ENCODE peak calls at places on chromosomes 1 and 21, in eight cellular contexts. A is body of pancreas; L is CD8-positive, alpha-beta memory T cell; U is A549; R is NT2/D1; S is amniotic stem cell; P is iris pigment epithelial cell; J is kidney. G is an unnamed sample.

GRCh38 chr1:27451346-27451745 is 38.6 kb downstream of the WASF2 start:
- DNase-seq in A (no peak), R (peak; percentile 9), U (no peak), J (no peak), L (no peak), S (no peak), P (no peak), G (no peak)

GRCh38 chr1:92298213-92298572 is 594 bp downstream of the GLMN start:
- DNase-seq in R (no peak), A (no peak), L (no peak), P (no peak), J (no peak), S (no peak), U (no peak), G (no peak)

GRCh38 chr21:15051652-15052554 is 12.9 kb downstream of the NRIP1 start:
- DNase-seq in P (peak; percentile 77), R (no peak), A (no peak), J (no peak), L (no peak), U (no peak), S (no peak), G (no peak)

GRCh38 chr1:173415490-173415889 is 61.6 kb upstream of the PRDX6 start:
- DNase-seq in J (no peak), P (no peak), A (no peak), U (no peak), L (no peak), R (no peak), S (no peak), G (no peak)

GRCh38 chr1:150352883-150353282 is 11.1 kb upstream of the RPRD2 start:
- DNase-seq in S (no peak), P (no peak), U (no peak), R (no peak), J (no peak), A (no peak), L (no peak), G (no peak)

GRCh38 chr1:226690460-226690982 is 48.6 kb downstream of the ITPKB start:
- DNase-seq in S (no peak), L (peak; percentile 26), J (no peak), U (no peak), P (peak; percentile 23), R (no peak), A (peak; percentile 28), G (no peak)

GRCh38 chr1:154878371-154879355 is 8.6 kb upstream of the KCNN3 start:
- DNase-seq in J (peak; percentile 91), P (peak; percentile 68), U (peak; percentile 73), A (peak; percentile 82), L (peak; percentile 58), S (peak; percentile 53), R (peak; percentile 84), G (peak; percentile 81)

GRCh38 chr1:11898831-11899467 is 27.3 kb downstream of the KIAA2013 start:
- DNase-seq in A (no peak), P (no peak), U (no peak), L (no peak), R (no peak), S (no peak), J (no peak), G (peak; percentile 48)

GRCh38 chr1:51044199-51044598 is 57.8 kb upstream of the C1orf185 start:
- DNase-seq in R (no peak), U (no peak), A (no peak), L (no peak), S (no peak), P (no peak), J (no peak), G (no peak)

GRCh38 chr1:24888971-24889670 is 41.0 kb downstream of the RUNX3 start:
- DNase-seq in L (no peak), U (no peak), S (no peak), J (no peak), A (no peak), R (no peak), P (peak; percentile 41), G (no peak)

GRCh38 chr1:109312246-109312645 is 5.4 kb upstream of the MYBPHL start:
- DNase-seq in J (no peak), R (no peak), L (no peak), P (no peak), A (no peak), U (no peak), S (no peak), G (no peak)

GRCh38 chr1:3610823-3611169 is 512 bp downstream of the MEGF6 start:
- DNase-seq in A (no peak), S (no peak), P (no peak), L (no peak), U (no peak), R (no peak), J (no peak), G (no peak)

GRCh38 chr1:208757846-208758245 is 513.7 kb upstream of the PLXNA2 start:
- DNase-seq in R (no peak), J (no peak), L (no peak), U (no peak), P (no peak), S (peak; percentile 1), A (no peak), G (no peak)

GRCh38 chr1:85898861-85899260 is 190.6 kb upstream of the ZNHIT6 start:
- DNase-seq in A (no peak), R (no peak), S (no peak), P (peak; percentile 59), J (no peak), U (no peak), L (no peak), G (no peak)

GRCh38 chr1:2596530-2597333 is 10.2 kb downstream of the PRXL2B start:
- DNase-seq in L (no peak), R (no peak), A (no peak), S (no peak), J (no peak), P (no peak), U (no peak), G (no peak)

GRCh38 chr1:7539772-7540175 is 231.3 kb upstream of the VAMP3 start:
- DNase-seq in P (peak; percentile 43), U (no peak), S (no peak), A (peak; percentile 56), R (peak; percentile 54), L (no peak), J (peak; percentile 63), G (peak; percentile 40)

GRCh38 chr1:169514566-169515270 is 29.0 kb upstream of the SLC19A2 start:
- DNase-seq in P (peak; percentile 47), L (no peak), R (no peak), J (no peak), A (no peak), S (no peak), U (no peak), G (no peak)

GRCh38 chr21:38955495-38955894 is 149.8 kb downstream of the ETS2 start:
- DNase-seq in A (no peak), U (no peak), P (peak; percentile 63), L (no peak), S (no peak), R (no peak), J (no peak), G (no peak)

GRCh38 chr1:213327318-213327667 is 276.3 kb downstream of the RPS6KC1 start:
- DNase-seq in L (no peak), S (peak; percentile 27), J (no peak), U (no peak), P (peak; percentile 74), R (peak; percentile 23), A (peak; percentile 67), G (no peak)

GRCh38 chr1:7356079-7356478 is 415.0 kb upstream of the VAMP3 start:
- DNase-seq in A (no peak), P (no peak), R (no peak), S (no peak), L (no peak), U (no peak), J (no peak), G (no peak)

GRCh38 chr1:15709226-15709625 is 25.1 kb downstream of the PLEKHM2 start:
- DNase-seq in J (no peak), A (no peak), R (no peak), P (no peak), L (no peak), U (no peak), S (no peak), G (no peak)

GRCh38 chr1:192489748-192490147 is 85.8 kb upstream of the RGS1 start:
- DNase-seq in R (no peak), A (peak; percentile 92), S (peak; percentile 64), L (no peak), J (peak; percentile 64), U (no peak), P (peak; percentile 98), G (no peak)

GRCh38 chr1:1307261-1307907 is 346 bp downstream of the ACAP3 start:
- DNase-seq in J (no peak), A (peak; percentile 36), S (no peak), L (no peak), U (no peak), R (no peak), P (peak; percentile 21), G (no peak)

GRCh38 chr1:8986814-8987190 is 39.4 kb downstream of the SLC2A7 start:
- DNase-seq in A (no peak), R (no peak), S (no peak), P (no peak), U (no peak), L (no peak), J (peak; percentile 58), G (no peak)

GRCh38 chr1:161082996-161083742 is 6.2 kb downstream of the NECTIN4 start:
- DNase-seq in R (no peak), S (peak; percentile 51), L (no peak), P (peak; percentile 97), A (peak; percentile 95), U (peak; percentile 69), J (peak; percentile 96), G (peak; percentile 52)

GRCh38 chr1:25658791-25659431 is 42.3 kb downstream of the MAN1C1 start:
- DNase-seq in U (no peak), L (no peak), J (no peak), A (peak; percentile 89), R (no peak), S (no peak), P (no peak), G (no peak)

GRCh38 chr1:2073382-2074230 is 23.4 kb downstream of the PRKCZ start:
- DNase-seq in R (no peak), J (peak; percentile 72), A (no peak), P (peak; percentile 72), S (peak; percentile 23), U (no peak), L (no peak), G (no peak)

GRCh38 chr1:212973899-212974298 is 23.6 kb downstream of the VASH2 start:
- DNase-seq in P (no peak), L (no peak), J (no peak), R (no peak), A (no peak), S (no peak), U (no peak), G (no peak)